ENCODE peak calls at places on chromosomes 16 and 17, in seven cellular contexts. One of them, this sample, is unnamed.

GRCh38 chr17:64112978-64113377 is 17.0 kb downstream of the ERN1 start:
- DNase-seq in esophagus muscularis mucosa: no peak
- DNase-seq in uterus: no peak
- DNase-seq in gastrocnemius medialis: no peak
- DNase-seq in transverse colon: no peak
- DNase-seq in prostate gland: no peak
- DNase-seq in spleen: no peak
- DNase-seq in this sample: no peak

GRCh38 chr16:3138342-3138741 is 3.5 kb downstream of the ZNF213 start:
- DNase-seq in esophagus muscularis mucosa: no peak
- DNase-seq in spleen: no peak
- DNase-seq in uterus: no peak
- DNase-seq in transverse colon: no peak
- DNase-seq in gastrocnemius medialis: no peak
- DNase-seq in prostate gland: no peak
- DNase-seq in this sample: no peak

GRCh38 chr17:13981881-13982280 is 87.4 kb upstream of the COX10 start:
- DNase-seq in gastrocnemius medialis: no peak
- DNase-seq in transverse colon: no peak
- DNase-seq in prostate gland: no peak
- DNase-seq in spleen: no peak
- DNase-seq in uterus: no peak
- DNase-seq in esophagus muscularis mucosa: no peak
- DNase-seq in this sample: no peak

GRCh38 chr17:11404877-11405276 is 163.9 kb downstream of the SHISA6 start:
- DNase-seq in esophagus muscularis mucosa: no peak
- DNase-seq in spleen: no peak
- DNase-seq in gastrocnemius medialis: no peak
- DNase-seq in transverse colon: no peak
- DNase-seq in prostate gland: no peak
- DNase-seq in uterus: no peak
- DNase-seq in this sample: no peak

GRCh38 chr16:67389911-67390815 is 3.1 kb downstream of the TPPP3 start:
- DNase-seq in esophagus muscularis mucosa: no peak
- DNase-seq in gastrocnemius medialis: peak; percentile 48
- DNase-seq in prostate gland: no peak
- DNase-seq in uterus: peak; percentile 16
- DNase-seq in transverse colon: no peak
- DNase-seq in spleen: peak; percentile 68
- DNase-seq in this sample: peak; percentile 34

GRCh38 chr17:12599185-12599920 is 66.3 kb upstream of the MYOCD start:
- DNase-seq in uterus: no peak
- DNase-seq in transverse colon: no peak
- DNase-seq in gastrocnemius medialis: no peak
- DNase-seq in esophagus muscularis mucosa: no peak
- DNase-seq in spleen: no peak
- DNase-seq in prostate gland: no peak
- DNase-seq in this sample: no peak

GRCh38 chr17:52170963-52171572 is 12.6 kb upstream of the CA10 start:
- DNase-seq in transverse colon: no peak
- DNase-seq in spleen: no peak
- DNase-seq in gastrocnemius medialis: no peak
- DNase-seq in prostate gland: peak; percentile 14
- DNase-seq in esophagus muscularis mucosa: no peak
- DNase-seq in uterus: no peak
- DNase-seq in this sample: peak; percentile 44

GRCh38 chr16:62363451-62363850 is 327.2 kb upstream of the CDH8 start:
- DNase-seq in spleen: no peak
- DNase-seq in transverse colon: no peak
- DNase-seq in esophagus muscularis mucosa: no peak
- DNase-seq in uterus: no peak
- DNase-seq in prostate gland: no peak
- DNase-seq in gastrocnemius medialis: no peak
- DNase-seq in this sample: no peak

GRCh38 chr16:47787695-47788094 is 326.6 kb downstream of the PHKB start:
- DNase-seq in spleen: no peak
- DNase-seq in uterus: no peak
- DNase-seq in esophagus muscularis mucosa: no peak
- DNase-seq in prostate gland: no peak
- DNase-seq in transverse colon: no peak
- DNase-seq in gastrocnemius medialis: no peak
- DNase-seq in this sample: no peak

DNA sequence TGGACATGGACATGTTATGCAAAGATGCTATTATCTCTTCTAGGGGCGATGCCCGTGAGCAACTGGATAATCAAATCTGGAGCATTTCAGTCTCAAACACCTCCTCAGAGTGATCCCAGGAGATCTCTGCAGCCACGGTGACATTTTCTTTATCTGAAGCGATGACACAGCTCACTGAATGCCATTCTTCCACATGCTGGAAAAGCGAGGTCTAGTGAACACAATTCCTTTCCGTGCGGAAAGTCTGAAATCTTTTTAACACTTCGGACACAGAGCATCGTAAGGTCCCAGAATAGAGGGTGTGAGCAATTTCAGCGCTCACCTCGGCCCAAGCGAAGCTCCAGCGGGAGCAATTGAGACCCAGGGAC is 531 bp upstream of the HASPIN start:
- DNase-seq in transverse colon: no peak
- DNase-seq in esophagus muscularis mucosa: no peak
- DNase-seq in gastrocnemius medialis: no peak
- DNase-seq in uterus: no peak
- DNase-seq in spleen: no peak
- DNase-seq in prostate gland: no peak
- DNase-seq in this sample: no peak
- H3K27ac ChIP-seq in transverse colon: peak overlapping the region; percentile 90
- H3K27ac ChIP-seq in esophagus muscularis mucosa: peak overlapping the region; percentile 88
- H3K27ac ChIP-seq in gastrocnemius medialis: peak overlapping the region; percentile 92
- H3K27ac ChIP-seq in uterus: peak overlapping the region; percentile 82
- H3K27ac ChIP-seq in spleen: peak overlapping the region; percentile 81
- H3K27ac ChIP-seq in prostate gland: peak overlapping the region; percentile 81
- H3K27ac ChIP-seq in this sample: peak overlapping the region; percentile 75

GRCh38 chr17:44348988-44349364 is 3.9 kb downstream of the GRN start:
- DNase-seq in prostate gland: no peak
- DNase-seq in gastrocnemius medialis: no peak
- DNase-seq in transverse colon: no peak
- DNase-seq in uterus: no peak
- DNase-seq in spleen: no peak
- DNase-seq in esophagus muscularis mucosa: no peak
- DNase-seq in this sample: no peak
- TF ChIP-seq POLR2A in prostate gland: no peak
- TF ChIP-seq POLR2A in gastrocnemius medialis: no peak
- TF ChIP-seq POLR2A in transverse colon: no peak
- TF ChIP-seq POLR2A in uterus: no peak
- TF ChIP-seq POLR2A in spleen: no peak
- TF ChIP-seq POLR2A in esophagus muscularis mucosa: no peak
- TF ChIP-seq POLR2A in this sample: no peak

GRCh38 chr17:62965649-62966425 is at the start of gene TANC2:
- DNase-seq in spleen: peak; percentile 94
- DNase-seq in transverse colon: peak; percentile 86
- DNase-seq in gastrocnemius medialis: peak; percentile 67
- DNase-seq in esophagus muscularis mucosa: peak; percentile 96
- DNase-seq in uterus: peak; percentile 82
- DNase-seq in prostate gland: peak; percentile 73
- DNase-seq in this sample: peak; percentile 77
- H3K4me3 ChIP-seq in spleen: peak within 1 kb of the TSS; percentile 70
- H3K4me3 ChIP-seq in transverse colon: peak within 1 kb of the TSS; percentile 75
- H3K4me3 ChIP-seq in gastrocnemius medialis: peak within 1 kb of the TSS; percentile 77
- H3K4me3 ChIP-seq in esophagus muscularis mucosa: peak within 1 kb of the TSS; percentile 98
- H3K4me3 ChIP-seq in uterus: peak within 1 kb of the TSS; percentile 93
- H3K4me3 ChIP-seq in prostate gland: peak within 1 kb of the TSS; percentile 85
- H3K4me3 ChIP-seq in this sample: peak within 1 kb of the TSS; percentile 16

GRCh38 chr17:59621771-59622170 is 2.1 kb downstream of the CLTC start:
- DNase-seq in transverse colon: no peak
- DNase-seq in gastrocnemius medialis: no peak
- DNase-seq in esophagus muscularis mucosa: no peak
- DNase-seq in prostate gland: no peak
- DNase-seq in uterus: no peak
- DNase-seq in spleen: no peak
- DNase-seq in this sample: no peak
- H3K27ac ChIP-seq in transverse colon: peak overlapping the region; percentile 99
- H3K27ac ChIP-seq in gastrocnemius medialis: peak overlapping the region; percentile 97
- H3K27ac ChIP-seq in esophagus muscularis mucosa: no peak overlapping the region
- H3K27ac ChIP-seq in prostate gland: peak overlapping the region; percentile 98
- H3K27ac ChIP-seq in uterus: peak overlapping the region; percentile 95
- H3K27ac ChIP-seq in spleen: peak overlapping the region; percentile 9
- H3K27ac ChIP-seq in this sample: no peak overlapping the region

DNA sequence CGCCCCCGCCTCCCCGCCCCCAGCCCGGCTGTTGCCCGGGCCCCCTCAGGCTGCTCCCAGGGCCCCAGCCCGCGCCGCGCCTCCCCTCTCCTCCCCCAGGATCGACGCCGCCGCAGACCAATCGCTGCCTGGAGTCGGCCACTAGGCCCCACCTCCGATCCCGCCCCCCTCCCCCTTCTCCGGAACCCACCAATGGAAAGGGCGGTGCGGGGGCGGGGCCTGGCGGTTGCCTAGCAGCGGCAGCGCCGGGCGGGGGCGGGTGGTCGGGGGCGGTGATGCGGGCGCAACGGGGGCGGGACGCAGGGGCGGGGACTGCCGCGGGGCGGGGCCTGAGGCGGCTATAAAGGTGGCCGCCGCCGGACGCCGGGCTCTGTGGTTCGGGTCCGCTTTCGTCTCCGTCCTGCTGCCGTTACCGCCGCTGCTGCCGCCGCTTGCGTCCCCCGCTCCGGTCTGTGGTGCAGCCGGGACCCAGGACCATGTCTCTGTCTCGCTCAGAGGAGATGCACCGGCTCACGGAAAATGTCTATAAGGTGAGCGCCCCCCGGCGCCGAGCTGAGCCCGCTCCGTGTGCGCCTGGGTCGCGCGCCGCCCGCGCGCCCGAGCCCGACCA is at the start of gene BAIAP2:
- DNase-seq in uterus: peak; percentile 95
- DNase-seq in transverse colon: peak; percentile 97
- DNase-seq in spleen: peak; percentile 97
- DNase-seq in gastrocnemius medialis: peak; percentile 92
- DNase-seq in esophagus muscularis mucosa: peak; percentile 99
- DNase-seq in prostate gland: peak; percentile 96
- DNase-seq in this sample: peak; percentile 99
- TF ChIP-seq POLR2A in uterus: peak; percentile 98
- TF ChIP-seq POLR2A in transverse colon: peak; percentile 95
- TF ChIP-seq POLR2A in spleen: peak; percentile 80
- TF ChIP-seq POLR2A in gastrocnemius medialis: peak; percentile 90
- TF ChIP-seq POLR2A in esophagus muscularis mucosa: peak; percentile 96
- TF ChIP-seq POLR2A in prostate gland: peak; percentile 97
- TF ChIP-seq POLR2A in this sample: peak; percentile 97

GRCh38 chr17:79992657-79993389 is 42.8 kb downstream of the TBC1D16 start:
- DNase-seq in spleen: no peak
- DNase-seq in transverse colon: no peak
- DNase-seq in prostate gland: no peak
- DNase-seq in esophagus muscularis mucosa: no peak
- DNase-seq in uterus: no peak
- DNase-seq in gastrocnemius medialis: no peak
- DNase-seq in this sample: no peak
- H3K4me3 ChIP-seq in spleen: no peak overlapping the region
- H3K4me3 ChIP-seq in transverse colon: no peak overlapping the region
- H3K4me3 ChIP-seq in prostate gland: no peak overlapping the region
- H3K4me3 ChIP-seq in esophagus muscularis mucosa: peak overlapping the region; percentile 57
- H3K4me3 ChIP-seq in uterus: no peak overlapping the region
- H3K4me3 ChIP-seq in gastrocnemius medialis: no peak overlapping the region
- H3K4me3 ChIP-seq in this sample: no peak overlapping the region

DNA sequence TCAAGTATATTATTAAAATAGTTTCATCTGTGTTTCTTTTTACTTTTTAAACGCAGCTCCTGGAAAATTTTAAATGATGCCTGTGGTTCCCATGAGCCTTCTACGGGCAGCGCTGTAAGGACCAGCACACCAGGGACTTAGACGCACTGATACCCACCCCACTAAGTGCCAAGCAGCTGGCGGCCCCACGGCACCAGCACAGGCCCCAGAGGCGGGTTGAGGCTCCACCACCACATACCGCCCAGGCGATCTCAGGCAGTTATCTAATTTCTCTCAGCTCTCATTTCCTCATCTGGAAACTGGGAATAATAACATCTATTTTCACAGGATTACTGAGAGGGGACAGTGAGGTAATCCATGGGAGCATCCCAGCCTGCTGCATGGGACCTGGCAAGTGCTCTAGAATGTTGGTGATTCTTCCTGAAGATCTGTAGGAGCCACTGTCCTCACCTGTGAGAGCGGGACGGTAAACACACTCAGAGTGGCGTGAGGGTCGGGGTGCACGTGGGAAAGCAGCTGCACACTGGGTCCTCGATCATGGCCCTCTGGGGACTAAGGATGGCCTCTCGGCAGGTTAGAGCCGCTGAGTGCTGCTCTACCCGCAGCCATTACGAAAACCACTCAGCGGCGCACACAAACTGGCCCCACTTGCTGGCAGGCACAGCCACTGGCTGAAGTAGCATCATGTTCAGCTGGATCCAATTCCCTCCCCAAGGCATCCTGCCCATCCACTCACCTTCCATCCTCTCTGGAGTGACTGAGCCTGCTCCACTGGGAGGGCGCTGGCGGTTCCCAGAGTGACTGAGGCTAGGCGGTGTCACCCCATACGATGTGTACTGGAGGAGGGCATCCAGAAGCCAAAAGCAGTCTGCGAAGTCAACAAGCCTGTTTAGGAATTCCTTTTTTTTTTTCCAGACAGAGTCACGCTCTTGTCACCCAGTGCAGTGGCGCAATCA is 17.6 kb upstream of the SLC38A8 start:
- DNase-seq in spleen: no peak
- DNase-seq in prostate gland: no peak
- DNase-seq in transverse colon: no peak
- DNase-seq in esophagus muscularis mucosa: no peak
- DNase-seq in uterus: no peak
- DNase-seq in gastrocnemius medialis: no peak
- DNase-seq in this sample: no peak
- H3K27ac ChIP-seq in spleen: no peak overlapping the region
- H3K27ac ChIP-seq in prostate gland: no peak overlapping the region
- H3K27ac ChIP-seq in transverse colon: no peak overlapping the region
- H3K27ac ChIP-seq in esophagus muscularis mucosa: no peak overlapping the region
- H3K27ac ChIP-seq in uterus: no peak overlapping the region
- H3K27ac ChIP-seq in gastrocnemius medialis: no peak overlapping the region
- H3K27ac ChIP-seq in this sample: no peak overlapping the region

DNA sequence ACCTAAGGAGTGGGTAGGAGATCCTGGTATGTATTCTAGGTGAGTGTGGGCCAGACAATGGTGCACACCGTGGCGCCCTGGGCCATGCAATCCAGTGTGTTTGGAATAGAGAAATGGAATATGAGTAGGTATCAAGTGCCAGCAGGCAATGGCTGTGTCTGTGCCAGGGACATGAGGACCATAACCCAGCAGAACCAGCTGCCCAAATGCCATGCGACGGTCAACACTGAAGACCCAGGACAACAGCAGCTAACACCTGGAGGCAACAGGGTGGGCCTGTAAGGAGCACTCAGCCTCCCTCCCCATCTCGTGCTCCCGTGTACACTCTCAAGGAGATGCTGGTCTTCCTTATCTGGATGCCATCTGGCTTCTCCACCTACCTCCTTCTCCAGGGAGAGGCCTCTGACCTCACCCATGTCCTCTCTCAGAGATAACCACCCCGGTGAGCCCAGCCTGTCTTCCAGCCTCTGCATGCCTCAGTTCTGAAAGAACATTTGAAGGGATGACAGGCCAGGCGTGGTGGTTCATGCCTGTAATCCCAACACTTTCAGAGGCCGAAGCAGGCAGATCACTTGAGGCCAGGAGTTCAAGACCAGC is 750 bp upstream of the GSDMB start:
- DNase-seq in spleen: no peak
- DNase-seq in prostate gland: no peak
- DNase-seq in uterus: no peak
- DNase-seq in esophagus muscularis mucosa: no peak
- DNase-seq in gastrocnemius medialis: no peak
- DNase-seq in transverse colon: no peak
- DNase-seq in this sample: no peak
- TF ChIP-seq POLR2A in spleen: no peak
- TF ChIP-seq POLR2A in prostate gland: no peak
- TF ChIP-seq POLR2A in uterus: no peak
- TF ChIP-seq POLR2A in esophagus muscularis mucosa: no peak
- TF ChIP-seq POLR2A in gastrocnemius medialis: no peak
- TF ChIP-seq POLR2A in transverse colon: no peak
- TF ChIP-seq POLR2A in this sample: no peak